ENCODE peak calls at places on chromosomes 5 and 9, in seven cellular contexts. Y, K, B, S, V, R and G are unnamed samples.
A peak's percentile ranks its signal among the peaks of the same experiment; 100 is the strongest.

GRCh38 chr5:149015126-149015525 is 47.7 kb downstream of the SH3TC2 start:
- DNase-seq in Y (no peak), R (no peak), K (no peak), V (no peak), S (no peak), B (no peak), G (no peak)

GRCh38 chr5:37495210-37495609 is 116.1 kb downstream of the WDR70 start:
- DNase-seq in V (no peak), Y (peak; percentile 39), B (no peak), S (no peak), R (no peak), K (no peak), G (no peak)

GRCh38 chr9:131657456-131657855 is 82.4 kb downstream of the RAPGEF1 start:
- DNase-seq in B (no peak), R (no peak), V (no peak), S (no peak), Y (no peak), K (peak; percentile 76), G (no peak)

GRCh38 chr9:118595719-118596305 is 773.4 kb downstream of the BRINP1 start:
- DNase-seq in Y (no peak), V (no peak), K (no peak), B (no peak), R (peak; percentile 17), S (no peak), G (no peak)

GRCh38 chr5:160342413-160342941 is 27.9 kb downstream of the C1QTNF2 start:
- DNase-seq in K (no peak), B (no peak), R (no peak), S (no peak), V (no peak), Y (peak; percentile 61), G (no peak)

GRCh38 chr9:108019821-108020220 is 530.3 kb upstream of the KLF4 start:
- DNase-seq in R (no peak), Y (no peak), V (no peak), K (no peak), B (no peak), S (no peak), G (no peak)

GRCh38 chr5:112419050-112419595 is at the start of gene EPB41L4A:
- DNase-seq in Y (no peak), K (no peak), V (peak; percentile 14), R (peak; percentile 21), S (no peak), B (no peak), G (no peak)

GRCh38 chr5:61623401-61624069 is 291.5 kb downstream of the ZSWIM6 start:
- DNase-seq in Y (no peak), S (no peak), R (peak; percentile 54), K (no peak), B (no peak), V (no peak), G (no peak)

GRCh38 chr9:121500165-121500478 is 478 bp upstream of the GGTA1 start:
- DNase-seq in B (no peak), R (no peak), S (no peak), Y (no peak), V (no peak), K (no peak), G (no peak)

GRCh38 chr5:134374234-134374633 is 2.9 kb downstream of the UBE2B start:
- DNase-seq in V (no peak), R (no peak), B (no peak), Y (no peak), K (no peak), S (no peak), G (no peak)

GRCh38 chr9:107693620-107694326 is 204.2 kb upstream of the KLF4 start:
- DNase-seq in B (no peak), K (no peak), S (no peak), V (no peak), R (no peak), Y (peak; percentile 64), G (no peak)

GRCh38 chr5:96855041-96855872 is 21.0 kb upstream of the ERAP2 start:
- DNase-seq in R (no peak), Y (peak; percentile 84), K (no peak), B (no peak), S (no peak), V (no peak), G (no peak)

GRCh38 chr9:136694163-136694864 is 7.1 kb upstream of the AGPAT2 start:
- DNase-seq in B (no peak), S (peak; percentile 43), K (peak; percentile 40), Y (peak; percentile 18), V (no peak), R (peak; percentile 90), G (peak; percentile 66)

GRCh38 chr5:127187711-127188110 is 102.9 kb upstream of the MEGF10 start:
- DNase-seq in Y (no peak), S (no peak), R (no peak), V (no peak), B (no peak), K (no peak), G (no peak)

GRCh38 chr5:111752426-111752965 is 4.5 kb downstream of the NREP start:
- DNase-seq in Y (no peak), R (no peak), K (no peak), S (no peak), B (no peak), V (no peak), G (no peak)

GRCh38 chr5:67542489-67542888 is 345.9 kb upstream of the CD180 start:
- DNase-seq in B (no peak), R (no peak), K (no peak), V (no peak), S (no peak), Y (no peak), G (no peak)

GRCh38 chr5:76406567-76407155 is 3.6 kb downstream of the IQGAP2 start:
- DNase-seq in B (no peak), S (no peak), K (no peak), R (no peak), V (no peak), Y (no peak), G (no peak)

GRCh38 chr5:1035421-1036405 is 27.1 kb downstream of the NKD2 start:
- DNase-seq in S (no peak), K (no peak), V (no peak), B (no peak), R (no peak), Y (no peak), G (no peak)

GRCh38 chr5:139698461-139699146 is 50.5 kb downstream of the CXXC5 start:
- DNase-seq in B (peak; percentile 74), R (no peak), Y (peak; percentile 74), V (peak; percentile 88), S (no peak), K (peak; percentile 42), G (no peak)

GRCh38 chr9:91302831-91303230 is 58.9 kb downstream of the AUH start:
- DNase-seq in V (no peak), S (peak; percentile 79), B (no peak), Y (peak; percentile 93), K (no peak), R (peak; percentile 50), G (no peak)

GRCh38 chr5:21615195-21615765 is 1237.9 kb downstream of the CDH12 start:
- DNase-seq in K (no peak), B (no peak), V (no peak), Y (no peak), R (no peak), S (no peak), G (no peak)

GRCh38 chr5:21613971-21614488 is 1239.1 kb downstream of the CDH12 start:
- DNase-seq in V (no peak), K (no peak), R (no peak), B (no peak), Y (no peak), S (no peak), G (no peak)
- H3K4me3 ChIP-seq in V (no peak overlapping the region), K (no peak overlapping the region), R (no peak overlapping the region), B (no peak overlapping the region), Y (no peak overlapping the region), S (no peak overlapping the region), G (no peak overlapping the region)

GRCh38 chr5:173917788-173918786 is 29.9 kb downstream of the CPEB4 start:
- DNase-seq in V (peak; percentile 66), S (peak; percentile 83), R (peak; percentile 83), B (no peak), Y (peak; percentile 89), K (peak; percentile 75), G (peak; percentile 62)
- TF ChIP-seq POLR2A in V (peak; percentile 52), S (peak; percentile 96), R (peak; percentile 55), B (peak; percentile 35), Y (peak; percentile 79), K (peak; percentile 23), G (peak; percentile 65)

GRCh38 chr5:55485073-55485472 is 49.7 kb downstream of the PLPP1 start:
- DNase-seq in S (no peak), B (no peak), K (no peak), Y (no peak), R (no peak), V (no peak), G (no peak)
- H3K4me3 ChIP-seq in S (no peak overlapping the region), B (no peak overlapping the region), K (no peak overlapping the region), Y (no peak overlapping the region), R (no peak overlapping the region), V (no peak overlapping the region), G (no peak overlapping the region)

GRCh38 chr5:83866191-83866590 is 145.5 kb upstream of the HAPLN1 start:
- DNase-seq in Y (no peak), K (no peak), V (no peak), S (no peak), R (no peak), B (no peak), G (no peak)
- TF ChIP-seq POLR2A in Y (no peak), K (no peak), V (no peak), S (no peak), R (no peak), B (no peak), G (no peak)

DNA sequence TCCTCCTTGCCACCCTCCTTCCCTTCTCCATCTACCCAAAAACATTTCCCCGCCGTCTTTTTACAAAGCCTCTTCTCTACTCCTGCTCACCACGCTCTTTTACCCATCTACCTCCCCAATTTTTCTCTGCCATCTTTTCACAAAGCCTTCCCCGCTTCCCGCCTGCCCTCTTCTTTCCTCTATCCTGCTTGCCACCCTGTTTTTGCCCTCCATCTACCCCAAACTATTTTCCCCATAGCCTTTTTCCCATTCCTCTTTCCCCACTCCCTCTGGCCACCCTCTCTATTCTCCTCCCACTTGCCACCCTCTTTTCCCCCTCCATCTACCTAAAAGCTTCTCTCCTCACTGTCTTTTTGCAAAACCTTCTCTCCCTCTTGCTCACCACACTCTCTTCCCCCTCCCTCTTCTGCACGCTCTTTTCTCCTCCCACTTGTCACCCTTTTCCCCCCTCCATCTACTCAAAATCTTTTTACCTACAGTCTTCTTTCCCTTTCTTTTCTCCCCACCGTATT is 19.4 kb upstream of the TRIM52 start:
- DNase-seq in S (no peak), R (no peak), K (no peak), V (no peak), B (no peak), Y (no peak), G (no peak)
- H3K4me3 ChIP-seq in S (no peak overlapping the region), R (no peak overlapping the region), K (no peak overlapping the region), V (no peak overlapping the region), B (no peak overlapping the region), Y (no peak overlapping the region), G (no peak overlapping the region)